ENCODE peak calls at places on chromosomes 16 and 17, in nine cellular contexts. S is effector memory CD4-positive, alpha-beta T cell; O is NCI-H446; Z is germinal center; H is psoas muscle; W is stimulated activated CD4-positive, alpha-beta T cell treated with anti-CD3 and anti-CD28 coated beads, Interleukin-15, amount 100 ng/mL, for 1 hour; K is neural crest cell; I is NCI-H2029; Q is A549. M is an unnamed sample.

GRCh38 chr17:67246648-67247415 is 1.8 kb upstream of the HELZ start:
- DNase-seq in S (peak), O (no peak), Z (peak), H (peak), W (no peak), K (no peak), I (no peak), Q (peak), M (no peak)

GRCh38 chr17:20995164-20995872 is 47.5 kb downstream of the USP22 start:
- DNase-seq in S (no peak), O (no peak), Z (no peak), H (no peak), W (no peak), K (no peak), I (no peak), Q (no peak), M (no peak)

GRCh38 chr16:29810699-29811169 is 1.3 kb upstream of the PRRT2 start:
- DNase-seq in S (no peak), O (no peak), Z (no peak), H (no peak), W (no peak), K (no peak), I (no peak), Q (no peak), M (no peak)

GRCh38 chr16:12833939-12834338 is 30.3 kb upstream of the CPPED1 start:
- DNase-seq in S (no peak), O (peak), Z (no peak), H (no peak), W (no peak), K (peak), I (peak), Q (peak), M (no peak)

GRCh38 chr16:1003551-1004347 is 22.2 kb downstream of the SOX8 start:
- DNase-seq in S (peak), O (no peak), Z (no peak), H (no peak), W (peak), K (no peak), I (no peak), Q (no peak), M (peak)

GRCh38 chr16:88839745-88840588 is 16.8 kb downstream of the GALNS start:
- DNase-seq in S (no peak), O (no peak), Z (no peak), H (no peak), W (no peak), K (no peak), I (no peak), Q (no peak), M (no peak)

GRCh38 chr16:50711862-50712567 is 18.6 kb downstream of the NOD2 start:
- DNase-seq in S (no peak), O (peak), Z (no peak), H (peak), W (no peak), K (no peak), I (peak), Q (no peak), M (no peak)

GRCh38 chr17:4313482-4314114 is 49.8 kb upstream of the ANKFY1 start:
- DNase-seq in S (no peak), O (no peak), Z (no peak), H (no peak), W (no peak), K (no peak), I (no peak), Q (no peak), M (no peak)

GRCh38 chr16:84791501-84791900 is 28.3 kb upstream of the CRISPLD2 start:
- DNase-seq in S (no peak), O (no peak), Z (no peak), H (no peak), W (no peak), K (no peak), I (no peak), Q (no peak), M (no peak)

GRCh38 chr16:86519649-86520316 is 9.5 kb downstream of the FOXF1 start:
- DNase-seq in S (peak), O (peak), Z (peak), H (peak), W (peak), K (peak), I (no peak), Q (peak), M (peak)

M was measured in activated CD8-positive, alpha-beta memory T cell treated with anti-CD3 and anti-CD28 coated beads for 4 hours.